ENCODE peak calls at places on chromosomes 7 and 10, in five cellular contexts. One of them, this sample, is unnamed.

GRCh38 chr7:43659549-43659896 is 69.8 kb downstream of the COA1 start:
- DNase-seq in H1: no peak
- DNase-seq in IMR-90: no peak
- DNase-seq in mesenchymal stem cell: no peak
- DNase-seq in trophoblast cell: no peak
- DNase-seq in this sample: no peak

GRCh38 chr7:760006-760405 is 32.9 kb upstream of the PRKAR1B start:
- DNase-seq in H1: no peak
- DNase-seq in IMR-90: no peak
- DNase-seq in mesenchymal stem cell: no peak
- DNase-seq in trophoblast cell: no peak
- DNase-seq in this sample: no peak

GRCh38 chr10:86189891-86190290 is 176.7 kb downstream of the GRID1 start:
- DNase-seq in H1: no peak
- DNase-seq in IMR-90: no peak
- DNase-seq in mesenchymal stem cell: no peak
- DNase-seq in trophoblast cell: no peak
- DNase-seq in this sample: no peak

GRCh38 chr10:29223311-29223710 is 65.6 kb upstream of the LYZL1 start:
- DNase-seq in H1: no peak
- DNase-seq in IMR-90: no peak
- DNase-seq in mesenchymal stem cell: no peak
- DNase-seq in trophoblast cell: no peak
- DNase-seq in this sample: no peak

GRCh38 chr7:55472928-55473725 is 99.2 kb downstream of the VOPP1 start:
- DNase-seq in H1: no peak
- DNase-seq in IMR-90: no peak
- DNase-seq in mesenchymal stem cell: no peak
- DNase-seq in trophoblast cell: peak
- DNase-seq in this sample: no peak

GRCh38 chr10:79406683-79407396 is 38.6 kb downstream of the ZCCHC24 start:
- DNase-seq in H1: no peak
- DNase-seq in IMR-90: no peak
- DNase-seq in mesenchymal stem cell: no peak
- DNase-seq in trophoblast cell: no peak
- DNase-seq in this sample: no peak

GRCh38 chr7:6106140-6106904 is 75.1 kb downstream of the ANKRD61 start:
- DNase-seq in H1: no peak
- DNase-seq in IMR-90: peak
- DNase-seq in mesenchymal stem cell: peak
- DNase-seq in trophoblast cell: peak
- DNase-seq in this sample: no peak

GRCh38 chr7:47534322-47535032 is 47.4 kb downstream of the TNS3 start:
- DNase-seq in H1: no peak
- DNase-seq in IMR-90: no peak
- DNase-seq in mesenchymal stem cell: peak
- DNase-seq in trophoblast cell: peak
- DNase-seq in this sample: peak

GRCh38 chr7:111138196-111138569 is 47.3 kb downstream of the LRRN3 start:
- DNase-seq in H1: no peak
- DNase-seq in IMR-90: peak
- DNase-seq in mesenchymal stem cell: peak
- DNase-seq in trophoblast cell: peak
- DNase-seq in this sample: no peak

GRCh38 chr7:24580283-24580946 is 7.2 kb downstream of the PALS2 start:
- DNase-seq in H1: no peak
- DNase-seq in IMR-90: peak
- DNase-seq in mesenchymal stem cell: peak
- DNase-seq in trophoblast cell: no peak
- DNase-seq in this sample: no peak

GRCh38 chr7:20959281-20959680 is 172.6 kb upstream of the SP8 start:
- DNase-seq in H1: no peak
- DNase-seq in IMR-90: no peak
- DNase-seq in mesenchymal stem cell: no peak
- DNase-seq in trophoblast cell: no peak
- DNase-seq in this sample: no peak

GRCh38 chr10:58107506-58107905 is 160.2 kb downstream of the IPMK start:
- DNase-seq in H1: no peak
- DNase-seq in IMR-90: peak
- DNase-seq in mesenchymal stem cell: peak
- DNase-seq in trophoblast cell: no peak
- DNase-seq in this sample: no peak

GRCh38 chr10:52566471-52567246 is 205.9 kb downstream of the MBL2 start:
- DNase-seq in H1: no peak
- DNase-seq in IMR-90: peak
- DNase-seq in mesenchymal stem cell: peak
- DNase-seq in trophoblast cell: no peak
- DNase-seq in this sample: peak

GRCh38 chr10:74775099-74775498 is 51.3 kb upstream of the KAT6B start:
- DNase-seq in H1: no peak
- DNase-seq in IMR-90: no peak
- DNase-seq in mesenchymal stem cell: no peak
- DNase-seq in trophoblast cell: no peak
- DNase-seq in this sample: no peak

GRCh38 chr10:74784462-74784861 is 41.9 kb upstream of the KAT6B start:
- DNase-seq in H1: no peak
- DNase-seq in IMR-90: no peak
- DNase-seq in mesenchymal stem cell: no peak
- DNase-seq in trophoblast cell: no peak
- DNase-seq in this sample: no peak

DNA sequence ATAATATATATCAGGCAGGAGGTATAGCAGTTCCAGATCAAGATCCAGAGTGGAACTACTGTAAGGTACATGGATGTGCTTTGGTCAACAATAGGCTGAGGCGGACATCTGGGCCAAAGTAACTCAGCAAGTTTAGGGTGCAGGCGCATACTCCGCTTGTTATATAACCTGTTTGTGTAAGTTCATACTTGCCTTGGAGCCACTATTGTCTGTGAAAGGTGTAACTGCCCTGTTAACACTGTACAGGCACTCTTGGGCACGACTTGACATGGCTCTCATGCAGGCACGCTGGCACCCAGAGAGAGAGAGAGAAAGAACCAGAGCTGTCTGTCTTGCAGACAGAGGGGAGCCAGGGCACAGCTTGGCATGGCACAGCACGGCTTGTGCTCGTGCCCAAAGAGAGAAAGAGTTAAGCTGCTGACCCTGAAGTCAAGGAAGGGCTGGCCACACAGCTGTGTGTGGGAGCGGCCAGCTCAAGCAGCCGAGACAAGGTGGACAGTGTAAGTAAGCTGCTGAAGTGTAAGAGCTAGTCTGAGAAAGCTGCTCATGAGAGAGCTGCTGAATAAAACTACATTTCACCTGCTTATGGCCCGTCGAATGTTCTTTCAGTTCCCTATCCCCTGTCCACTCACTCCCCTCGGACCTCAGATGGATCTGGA is 47.8 kb upstream of the KAT6B start:
- DNase-seq in H1: no peak
- DNase-seq in IMR-90: no peak
- DNase-seq in mesenchymal stem cell: no peak
- DNase-seq in trophoblast cell: no peak
- DNase-seq in this sample: no peak
- H2AFZ ChIP-seq in H1: no peak
- H2AFZ ChIP-seq in IMR-90: no peak
- H2AFZ ChIP-seq in mesenchymal stem cell: no peak
- H2AFZ ChIP-seq in trophoblast cell: no peak
- H2AFZ ChIP-seq in this sample: no peak

GRCh38 chr7:94303736-94304135 is 91.0 kb upstream of the COL1A2 start:
- DNase-seq in H1: no peak
- DNase-seq in IMR-90: peak
- DNase-seq in mesenchymal stem cell: peak
- DNase-seq in trophoblast cell: no peak
- DNase-seq in this sample: no peak

GRCh38 chr7:94298943-94299342 is 95.8 kb upstream of the COL1A2 start:
- DNase-seq in H1: no peak
- DNase-seq in IMR-90: peak
- DNase-seq in mesenchymal stem cell: peak
- DNase-seq in trophoblast cell: peak
- DNase-seq in this sample: no peak

GRCh38 chr7:94297397-94297838 is 97.3 kb upstream of the COL1A2 start:
- DNase-seq in H1: no peak
- DNase-seq in IMR-90: peak
- DNase-seq in mesenchymal stem cell: peak
- DNase-seq in trophoblast cell: peak
- DNase-seq in this sample: no peak

GRCh38 chr7:94300176-94300835 is 94.4 kb upstream of the COL1A2 start:
- DNase-seq in H1: no peak
- DNase-seq in IMR-90: no peak
- DNase-seq in mesenchymal stem cell: peak
- DNase-seq in trophoblast cell: peak
- DNase-seq in this sample: no peak

GRCh38 chr7:94301024-94301588 is 93.6 kb upstream of the COL1A2 start:
- DNase-seq in H1: peak
- DNase-seq in IMR-90: peak
- DNase-seq in mesenchymal stem cell: peak
- DNase-seq in trophoblast cell: peak
- DNase-seq in this sample: peak
- H3K4me3 ChIP-seq in H1: no peak
- H3K4me3 ChIP-seq in IMR-90: peak
- H3K4me3 ChIP-seq in mesenchymal stem cell: no peak
- H3K4me3 ChIP-seq in trophoblast cell: no peak
- H3K4me3 ChIP-seq in this sample: no peak

GRCh38 chr10:34223658-34224057 is 591.4 kb downstream of the PARD3 start:
- DNase-seq in H1: no peak
- DNase-seq in IMR-90: no peak
- DNase-seq in mesenchymal stem cell: no peak
- DNase-seq in trophoblast cell: no peak
- DNase-seq in this sample: no peak
- H2BK5ac ChIP-seq in H1: no peak
- H2BK5ac ChIP-seq in IMR-90: no peak
- H2BK5ac ChIP-seq in mesenchymal stem cell: no peak
- H2BK5ac ChIP-seq in trophoblast cell: no peak
- H2BK5ac ChIP-seq in this sample: no peak

DNA sequence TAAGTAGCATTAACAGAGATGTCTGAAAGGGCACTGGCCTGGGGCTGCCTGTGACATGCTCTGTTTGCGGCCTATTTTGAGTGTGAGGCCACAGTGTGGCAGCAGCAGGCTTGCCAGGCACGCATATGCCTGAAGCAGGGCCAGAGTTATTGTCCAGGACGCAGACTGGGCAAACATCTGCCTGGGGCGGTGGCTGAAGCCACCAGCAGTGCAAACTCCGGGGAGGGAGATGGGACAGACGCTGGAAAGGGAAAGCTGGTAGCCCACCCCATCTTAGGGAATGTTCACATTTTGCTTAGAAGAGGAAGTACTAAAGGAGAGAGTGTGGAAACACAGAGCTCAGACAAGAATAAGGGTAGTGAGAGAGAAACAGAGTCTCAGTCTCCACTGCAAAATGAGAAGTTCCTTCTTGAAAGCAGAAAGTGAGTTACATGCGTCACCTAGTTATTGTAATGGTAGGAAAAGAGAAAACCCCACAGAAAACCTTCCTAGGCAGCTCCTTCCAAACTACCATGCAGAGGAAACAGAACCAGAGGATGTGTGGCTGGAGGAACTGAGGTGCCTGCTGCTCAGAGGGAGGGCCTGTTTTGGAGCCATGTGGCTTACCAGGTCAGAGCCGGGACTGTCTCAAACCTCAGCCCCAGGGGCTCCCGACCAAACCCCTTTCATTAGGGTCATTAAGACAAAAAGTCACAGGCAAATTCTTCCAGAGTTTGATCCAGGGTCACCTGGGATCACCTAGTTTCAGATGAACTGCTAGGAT is 14.5 kb downstream of the AKR1B1 start:
- DNase-seq in H1: no peak
- DNase-seq in IMR-90: no peak
- DNase-seq in mesenchymal stem cell: no peak
- DNase-seq in trophoblast cell: peak
- DNase-seq in this sample: no peak
- H2AFZ ChIP-seq in H1: no peak
- H2AFZ ChIP-seq in IMR-90: no peak
- H2AFZ ChIP-seq in mesenchymal stem cell: no peak
- H2AFZ ChIP-seq in trophoblast cell: no peak
- H2AFZ ChIP-seq in this sample: no peak

This sample was measured in neuronal stem cell.